ENCODE peak calls at places on chromosomes 1 and 21, in four cellular contexts. One of them, this sample, is unnamed.

GRCh38 chr1:62784509-62785365 is 805 bp downstream of the ATG4C start:
- DNase-seq in ovary: no peak
- DNase-seq in adrenal gland: no peak
- DNase-seq in K562: peak; percentile 9
- DNase-seq in this sample: no peak

GRCh38 chr1:66207484-66207883 is 326.5 kb upstream of the SGIP1 start:
- DNase-seq in ovary: no peak
- DNase-seq in adrenal gland: no peak
- DNase-seq in K562: no peak
- DNase-seq in this sample: no peak

GRCh38 chr1:166884040-166884642 is 8.1 kb upstream of the TADA1 start:
- DNase-seq in ovary: peak; percentile 34
- DNase-seq in adrenal gland: peak; percentile 19
- DNase-seq in K562: peak; percentile 50
- DNase-seq in this sample: no peak

GRCh38 chr1:234545512-234546386 is 64.2 kb downstream of the IRF2BP2 start:
- DNase-seq in ovary: peak; percentile 15
- DNase-seq in adrenal gland: no peak
- DNase-seq in K562: no peak
- DNase-seq in this sample: peak; percentile 79

GRCh38 chr1:167763525-167764220 is 41.9 kb downstream of the MPZL1 start:
- DNase-seq in ovary: no peak
- DNase-seq in adrenal gland: no peak
- DNase-seq in K562: no peak
- DNase-seq in this sample: no peak

GRCh38 chr1:46134660-46135331 is 2.4 kb upstream of the PIK3R3 start:
- DNase-seq in ovary: no peak
- DNase-seq in adrenal gland: peak; percentile 45
- DNase-seq in K562: no peak
- DNase-seq in this sample: no peak

GRCh38 chr1:223713546-223714420 is 1.4 kb downstream of the CAPN2 start:
- DNase-seq in ovary: no peak
- DNase-seq in adrenal gland: peak; percentile 25
- DNase-seq in K562: peak; percentile 57
- DNase-seq in this sample: no peak

GRCh38 chr1:209704584-209704983 is at the start of gene HSD11B1:
- DNase-seq in ovary: peak; percentile 83
- DNase-seq in adrenal gland: peak; percentile 62
- DNase-seq in K562: no peak
- DNase-seq in this sample: peak; percentile 96

GRCh38 chr1:8363186-8363585 is 45.3 kb downstream of the SLC45A1 start:
- DNase-seq in ovary: no peak
- DNase-seq in adrenal gland: no peak
- DNase-seq in K562: no peak
- DNase-seq in this sample: no peak

GRCh38 chr1:78090734-78091133 is 45.0 kb downstream of the GIPC2 start:
- DNase-seq in ovary: no peak
- DNase-seq in adrenal gland: no peak
- DNase-seq in K562: no peak
- DNase-seq in this sample: no peak

GRCh38 chr1:155051777-155052398 is 772 bp downstream of the ADAM15 start:
- DNase-seq in ovary: peak; percentile 68
- DNase-seq in adrenal gland: peak; percentile 59
- DNase-seq in K562: peak; percentile 37
- DNase-seq in this sample: peak; percentile 92

GRCh38 chr1:235416662-235417049 is 49.4 kb downstream of the TBCE start:
- DNase-seq in ovary: no peak
- DNase-seq in adrenal gland: peak; percentile 44
- DNase-seq in K562: no peak
- DNase-seq in this sample: no peak

GRCh38 chr1:167200272-167200671 is 20.4 kb upstream of the POU2F1 start:
- DNase-seq in ovary: no peak
- DNase-seq in adrenal gland: no peak
- DNase-seq in K562: no peak
- DNase-seq in this sample: no peak

GRCh38 chr1:205332015-205332791 is 10.7 kb upstream of the NUAK2 start:
- DNase-seq in ovary: no peak
- DNase-seq in adrenal gland: no peak
- DNase-seq in K562: no peak
- DNase-seq in this sample: no peak

GRCh38 chr21:27569091-27569490 is 602.2 kb upstream of the ADAMTS5 start:
- DNase-seq in ovary: no peak
- DNase-seq in adrenal gland: no peak
- DNase-seq in K562: no peak
- DNase-seq in this sample: no peak

GRCh38 chr21:33780631-33781030 is 135.0 kb downstream of the ATP5PO start:
- DNase-seq in ovary: no peak
- DNase-seq in adrenal gland: no peak
- DNase-seq in K562: no peak
- DNase-seq in this sample: no peak

GRCh38 chr1:68346192-68346808 is 103.5 kb downstream of the RPE65 start:
- DNase-seq in ovary: no peak
- DNase-seq in adrenal gland: no peak
- DNase-seq in K562: no peak
- DNase-seq in this sample: no peak

GRCh38 chr1:15345711-15346355 is 63.9 kb upstream of the EFHD2 start:
- DNase-seq in ovary: no peak
- DNase-seq in adrenal gland: no peak
- DNase-seq in K562: peak; percentile 72
- DNase-seq in this sample: peak; percentile 93

GRCh38 chr1:64623750-64624445 is 121.0 kb upstream of the RAVER2 start:
- DNase-seq in ovary: no peak
- DNase-seq in adrenal gland: peak; percentile 40
- DNase-seq in K562: no peak
- DNase-seq in this sample: no peak

GRCh38 chr1:93707956-93708355 is 26.3 kb upstream of the BCAR3 start:
- DNase-seq in ovary: no peak
- DNase-seq in adrenal gland: no peak
- DNase-seq in K562: no peak
- DNase-seq in this sample: no peak

GRCh38 chr1:206909167-206909882 is 12.1 kb downstream of the IL24 start:
- DNase-seq in ovary: peak; percentile 57
- DNase-seq in adrenal gland: peak; percentile 38
- DNase-seq in K562: peak; percentile 77
- DNase-seq in this sample: peak; percentile 78
- TF ChIP-seq POLR2A in ovary: no peak
- TF ChIP-seq POLR2A in adrenal gland: no peak
- TF ChIP-seq POLR2A in K562: no peak
- TF ChIP-seq POLR2A in this sample: no peak

GRCh38 chr1:47816325-47817071 is 180.7 kb downstream of the TRABD2B start:
- DNase-seq in ovary: no peak
- DNase-seq in adrenal gland: no peak
- DNase-seq in K562: no peak
- DNase-seq in this sample: no peak

GRCh38 chr1:47810964-47811650 is 186.1 kb downstream of the TRABD2B start:
- DNase-seq in ovary: no peak
- DNase-seq in adrenal gland: no peak
- DNase-seq in K562: no peak
- DNase-seq in this sample: no peak

GRCh38 chr1:47814592-47815436 is 182.4 kb downstream of the TRABD2B start:
- DNase-seq in ovary: no peak
- DNase-seq in adrenal gland: no peak
- DNase-seq in K562: no peak
- DNase-seq in this sample: no peak

GRCh38 chr1:47812848-47813508 is 184.2 kb downstream of the TRABD2B start:
- DNase-seq in ovary: no peak
- DNase-seq in adrenal gland: no peak
- DNase-seq in K562: no peak
- DNase-seq in this sample: no peak

DNA sequence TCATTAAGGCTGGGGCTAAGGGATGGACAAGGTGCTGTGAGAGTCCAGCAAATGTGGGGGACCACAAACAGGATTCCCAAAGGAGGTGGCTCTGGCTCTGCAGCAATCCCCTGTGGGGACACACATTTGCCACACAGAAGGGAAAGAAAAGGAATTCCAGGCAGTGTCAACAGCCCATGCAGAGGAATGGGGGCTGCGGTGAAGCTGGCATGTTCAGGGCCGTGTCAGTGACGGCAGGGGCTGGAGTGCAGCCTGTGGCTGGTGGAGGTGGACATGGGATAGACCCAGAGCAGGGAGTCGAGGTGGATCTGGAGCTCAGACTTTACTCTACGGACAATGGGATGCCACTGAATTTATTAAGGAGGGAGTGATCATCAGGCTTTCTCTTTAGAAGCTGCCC is 183.2 kb downstream of the TRABD2B start:
- DNase-seq in ovary: no peak
- DNase-seq in adrenal gland: no peak
- DNase-seq in K562: no peak
- DNase-seq in this sample: no peak
- TF ChIP-seq CTCF in ovary: no peak
- TF ChIP-seq CTCF in adrenal gland: no peak
- TF ChIP-seq CTCF in K562: no peak
- TF ChIP-seq CTCF in this sample: no peak

DNA sequence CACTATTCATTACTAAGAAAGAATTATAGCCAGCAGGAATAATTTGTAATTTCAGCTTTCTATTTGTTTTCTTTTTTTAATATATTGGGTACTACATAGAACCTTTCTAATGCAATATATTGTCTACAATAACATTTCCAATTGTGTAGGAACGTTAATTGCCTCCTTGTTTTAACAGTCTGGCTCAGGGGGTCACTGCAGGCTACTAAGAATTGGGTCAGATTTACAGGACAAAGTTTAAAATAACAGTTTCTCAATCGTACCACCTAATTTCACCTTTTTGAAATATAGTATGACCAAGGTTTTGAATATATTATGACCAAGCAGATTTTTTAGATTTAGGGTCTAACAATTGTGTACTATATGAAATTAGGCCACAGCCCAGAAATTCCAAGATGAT is 2.4 kb downstream of the CFH start:
- DNase-seq in ovary: no peak
- DNase-seq in adrenal gland: no peak
- DNase-seq in K562: no peak
- DNase-seq in this sample: no peak
- H3K4me3 ChIP-seq in ovary: peak overlapping the region; percentile 29
- H3K4me3 ChIP-seq in adrenal gland: no peak overlapping the region
- H3K4me3 ChIP-seq in K562: peak overlapping the region; percentile 29
- H3K4me3 ChIP-seq in this sample: peak overlapping the region; percentile 9

DNA sequence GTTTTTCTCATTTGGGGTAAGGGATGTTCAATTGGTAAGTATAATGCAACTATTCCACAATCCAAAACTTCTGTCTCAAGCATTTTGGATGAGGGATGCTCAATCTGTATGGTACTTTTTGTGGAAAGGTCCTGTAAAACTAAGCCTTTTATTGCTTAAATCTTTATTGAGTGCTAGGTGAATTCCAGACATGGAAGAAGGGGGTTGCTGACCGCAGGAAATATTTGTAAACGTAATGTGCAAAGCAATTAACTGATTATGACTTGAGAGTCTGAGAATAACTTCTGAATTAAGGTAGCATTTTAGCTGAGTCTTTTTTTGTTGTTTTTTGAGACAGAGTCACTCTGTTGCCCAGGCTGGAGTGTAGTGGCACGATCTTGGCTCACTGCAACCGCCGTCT is 3.1 kb downstream of the AKIRIN1 start:
- DNase-seq in ovary: no peak
- DNase-seq in adrenal gland: no peak
- DNase-seq in K562: no peak
- DNase-seq in this sample: no peak
- TF ChIP-seq POLR2A in ovary: no peak
- TF ChIP-seq POLR2A in adrenal gland: no peak
- TF ChIP-seq POLR2A in K562: no peak
- TF ChIP-seq POLR2A in this sample: no peak

This sample was measured in lower leg skin.